ENCODE peak calls at places on chromosomes 16 and 17, in six cellular contexts. Z is endothelial cell of umbilical vein, M is K562, F is HepG2, X is A549, D is GM12878. J is an unnamed sample.

GRCh38 chr16:83200005-83200779 is 573.4 kb downstream of the CDH13 start:
- DNase-seq in Z (no peak), M (peak; percentile 6), F (no peak), X (peak; percentile 16), D (no peak), J (peak; percentile 27)

GRCh38 chr17:21452377-21453143 is 76.4 kb downstream of the KCNJ12 start:
- DNase-seq in Z (peak; percentile 51), M (peak; percentile 29), F (peak; percentile 13), X (peak; percentile 62), D (no peak), J (peak; percentile 78)

GRCh38 chr17:64092952-64093451 is 36.9 kb downstream of the ERN1 start:
- DNase-seq in Z (no peak), M (no peak), F (peak; percentile 17), X (no peak), D (no peak), J (no peak)

GRCh38 chr16:17944345-17944744 is 392.2 kb downstream of the NPIPA8 start:
- DNase-seq in Z (no peak), M (no peak), F (no peak), X (no peak), D (no peak), J (no peak)

GRCh38 chr17:75345514-75346167 is 56.4 kb upstream of the SLC25A19 start:
- DNase-seq in Z (no peak), M (peak; percentile 23), F (no peak), X (no peak), D (peak; percentile 91), J (peak; percentile 56)

GRCh38 chr16:11562411-11562810 is 24.3 kb downstream of the LITAF start:
- DNase-seq in Z (no peak), M (no peak), F (no peak), X (no peak), D (no peak), J (no peak)

GRCh38 chr16:89322381-89323119 is 105.0 kb downstream of the ZNF778 start:
- DNase-seq in Z (peak; percentile 68), M (peak; percentile 53), F (peak; percentile 74), X (peak; percentile 60), D (no peak), J (peak; percentile 67)

GRCh38 chr17:31758646-31759045 is 100.4 kb downstream of the COPRS start:
- DNase-seq in Z (no peak), M (no peak), F (no peak), X (no peak), D (no peak), J (no peak)

GRCh38 chr16:473046-474043 is 47.9 kb downstream of the RAB11FIP3 start:
- DNase-seq in Z (no peak), M (peak; percentile 45), F (no peak), X (no peak), D (no peak), J (no peak)

GRCh38 chr17:67386965-67387551 is 10.0 kb downstream of the PITPNC1 start:
- DNase-seq in Z (peak; percentile 52), M (peak; percentile 70), F (peak; percentile 56), X (peak; percentile 81), D (no peak), J (peak; percentile 78)

GRCh38 chr17:72507370-72507769 is 386.6 kb downstream of the SOX9 start:
- DNase-seq in Z (no peak), M (no peak), F (no peak), X (no peak), D (no peak), J (no peak)

GRCh38 chr16:65453646-65454045 is 331.8 kb upstream of the CDH11 start:
- DNase-seq in Z (no peak), M (no peak), F (no peak), X (no peak), D (no peak), J (no peak)

GRCh38 chr17:55730808-55731207 is 8.1 kb upstream of the TMEM100 start:
- DNase-seq in Z (peak; percentile 15), M (no peak), F (no peak), X (no peak), D (no peak), J (no peak)

GRCh38 chr17:11555530-11555929 is 42.7 kb upstream of the DNAH9 start:
- DNase-seq in Z (no peak), M (no peak), F (no peak), X (no peak), D (no peak), J (no peak)

GRCh38 chr16:78770353-78771091 is 671.1 kb downstream of the WWOX start:
- DNase-seq in Z (no peak), M (peak; percentile 78), F (peak; percentile 67), X (peak; percentile 49), D (no peak), J (peak; percentile 73)

GRCh38 chr17:49603238-49603637 is 27.6 kb downstream of the NXPH3 start:
- DNase-seq in Z (no peak), M (no peak), F (no peak), X (no peak), D (no peak), J (no peak)

GRCh38 chr16:7420843-7421242 is 88.2 kb downstream of the RBFOX1 start:
- DNase-seq in Z (no peak), M (no peak), F (no peak), X (no peak), D (no peak), J (no peak)

GRCh38 chr17:56785997-56786680 is 47.6 kb downstream of the C17orf67 start:
- DNase-seq in Z (no peak), M (no peak), F (no peak), X (no peak), D (no peak), J (no peak)

GRCh38 chr17:7192271-7192937 is 13.2 kb upstream of the ASGR1 start:
- DNase-seq in Z (no peak), M (no peak), F (no peak), X (no peak), D (no peak), J (no peak)

GRCh38 chr16:56252835-56253234 is 61.5 kb downstream of the GNAO1 start:
- DNase-seq in Z (no peak), M (no peak), F (no peak), X (no peak), D (no peak), J (no peak)

DNA sequence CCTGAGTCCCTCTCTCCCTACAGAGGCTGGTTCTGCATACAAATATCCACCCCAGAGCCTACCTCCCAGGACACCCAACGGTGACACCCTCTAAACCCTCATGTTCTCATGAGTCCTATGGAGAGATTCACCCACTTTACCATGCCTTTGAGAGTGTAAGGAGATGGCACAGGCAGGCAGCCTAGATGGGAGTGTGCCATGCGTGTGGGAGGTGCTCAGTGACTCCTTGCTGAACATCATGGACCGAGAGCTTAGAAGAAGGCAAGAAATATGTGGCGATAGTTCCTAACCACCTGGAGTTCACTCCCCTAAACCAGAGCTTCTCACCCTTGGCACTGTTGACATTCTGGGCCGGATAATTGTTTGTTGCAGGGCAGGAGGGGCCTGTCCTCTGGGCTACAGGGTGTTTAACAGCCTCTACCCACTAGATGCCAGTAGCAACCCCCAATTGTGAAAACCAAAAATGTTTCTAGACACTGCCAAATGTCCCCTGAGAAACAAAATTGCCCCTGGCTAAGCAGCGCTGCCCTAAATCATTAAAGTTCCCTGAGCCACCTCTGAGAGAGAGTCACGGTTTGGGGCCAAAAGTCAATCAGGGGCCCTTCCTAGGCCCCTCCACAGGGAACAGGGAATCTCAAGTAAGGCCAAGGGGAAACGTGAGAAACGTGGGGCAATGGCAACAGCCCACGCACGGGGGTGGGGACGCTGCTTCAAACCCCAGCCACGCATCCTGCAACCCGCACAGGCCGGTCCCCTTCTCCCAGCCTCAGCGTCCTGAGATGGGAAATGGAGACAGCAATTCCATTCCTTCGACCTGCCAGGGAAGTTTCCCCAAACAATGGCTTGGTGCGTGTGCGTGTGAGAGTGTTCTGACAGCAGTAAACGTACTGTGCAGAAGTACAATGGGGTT is 66.8 kb downstream of the C16orf78 start:
- DNase-seq in Z (no peak), M (no peak), F (no peak), X (no peak), D (no peak), J (no peak)
- TF ChIP-seq CTCF in Z (no peak), M (no peak), F (no peak), X (no peak), D (no peak), J (no peak)

GRCh38 chr17:29836643-29837042 is 93.4 kb downstream of the SSH2 start:
- DNase-seq in Z (no peak), M (no peak), F (no peak), X (no peak), D (no peak), J (no peak)
- TF ChIP-seq MYC in Z (no peak), M (no peak), F (no peak), X (no peak), D (no peak), J (no peak)

GRCh38 chr16:67013238-67013822 is 15.6 kb upstream of the CBFB start:
- DNase-seq in Z (no peak), M (no peak), F (no peak), X (no peak), D (no peak), J (peak; percentile 36)
- H3K4me3 ChIP-seq in Z (peak overlapping the region; percentile 33), M (peak overlapping the region; percentile 49), F (peak overlapping the region; percentile 61), X (peak overlapping the region; percentile 50), D (peak overlapping the region; percentile 68), J (no peak overlapping the region)

GRCh38 chr17:36937961-36938565 is 788 bp downstream of the LHX1 start:
- DNase-seq in Z (peak; percentile 33), M (peak; percentile 45), F (no peak), X (no peak), D (no peak), J (peak; percentile 74)
- TF ChIP-seq CTCF in Z (no peak), M (no peak), F (no peak), X (no peak), D (no peak), J (no peak)

DNA sequence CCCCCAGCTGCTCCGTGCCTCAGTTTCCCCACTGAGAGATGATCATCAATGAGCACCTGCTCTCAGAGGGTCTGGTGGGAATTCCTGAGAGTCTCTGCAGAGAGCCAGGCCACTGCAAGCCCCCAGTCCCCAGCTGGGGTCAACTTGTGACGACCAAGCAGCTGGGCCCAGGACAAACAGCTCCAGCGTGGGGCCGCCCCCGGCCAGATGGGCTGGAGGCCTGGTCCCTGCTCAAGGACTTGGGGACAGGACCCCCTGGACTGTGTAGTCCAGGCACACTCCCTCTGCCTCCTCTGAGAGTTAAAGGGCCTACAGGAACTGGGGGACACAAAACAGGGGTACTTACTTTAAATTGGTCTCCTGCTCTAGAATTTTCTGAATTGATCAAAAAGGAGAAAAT is 16.6 kb upstream of the AATK start:
- DNase-seq in Z (no peak), M (no peak), F (no peak), X (no peak), D (no peak), J (no peak)
- TF ChIP-seq MYC in Z (no peak), M (no peak), F (no peak), X (no peak), D (no peak), J (no peak)

GRCh38 chr17:82237746-82238561 is 9.1 kb downstream of the SLC16A3 start:
- DNase-seq in Z (no peak), M (no peak), F (no peak), X (no peak), D (no peak), J (peak; percentile 80)
- H3K4me3 ChIP-seq in Z (no peak overlapping the region), M (peak overlapping the region; percentile 30), F (no peak overlapping the region), X (no peak overlapping the region), D (no peak overlapping the region), J (peak overlapping the region; percentile 32)

J was measured in NB4.